ENCODE peak calls at places on chromosomes 16 and 17, in five cellular contexts. C is WTC11, Q is osteocyte, D is GM06990, K is lung. N is an unnamed sample.

GRCh38 chr16:88905563-88905962 is 39.1 kb upstream of the PABPN1L start:
- DNase-seq in C (peak), Q (no peak), D (no peak), K (no peak), N (no peak)

GRCh38 chr17:3585826-3586225 is 23.4 kb downstream of the TRPV1 start:
- DNase-seq in C (no peak), Q (no peak), D (no peak), K (no peak), N (no peak)

GRCh38 chr17:48541574-48542113 is 3.3 kb downstream of the HOXB2 start:
- DNase-seq in C (no peak), Q (no peak), D (peak), K (no peak), N (no peak)

GRCh38 chr17:61583242-61583641 is 7.8 kb downstream of the NACA2 start:
- DNase-seq in C (no peak), Q (no peak), D (no peak), K (no peak), N (no peak)

GRCh38 chr17:80080081-80080480 is 21.3 kb upstream of the GAA start:
- DNase-seq in C (no peak), Q (no peak), D (no peak), K (no peak), N (no peak)

GRCh38 chr17:78738698-78739097 is 43.4 kb downstream of the CYTH1 start:
- DNase-seq in C (no peak), Q (no peak), D (no peak), K (no peak), N (no peak)

GRCh38 chr17:29726721-29727252 is 104.1 kb upstream of the CORO6 start:
- DNase-seq in C (no peak), Q (no peak), D (peak), K (no peak), N (no peak)

GRCh38 chr16:31016018-31016417 is 5.6 kb upstream of the STX1B start:
- DNase-seq in C (no peak), Q (no peak), D (no peak), K (no peak), N (no peak)

GRCh38 chr16:56600398-56600999 is 7.9 kb upstream of the MT2A start:
- DNase-seq in C (peak), Q (no peak), D (no peak), K (no peak), N (no peak)

GRCh38 chr17:17849147-17849820 is 12.5 kb upstream of the SREBF1 start:
- DNase-seq in C (no peak), Q (no peak), D (peak), K (peak), N (no peak)

GRCh38 chr16:53131050-53131362 is 76.2 kb downstream of the CHD9 start:
- DNase-seq in C (peak), Q (no peak), D (no peak), K (no peak), N (no peak)

GRCh38 chr16:8998114-8998513 is 34.4 kb upstream of the USP7 start:
- DNase-seq in C (no peak), Q (no peak), D (no peak), K (no peak), N (no peak)

GRCh38 chr17:79524201-79524882 is 86.5 kb downstream of the RBFOX3 start:
- DNase-seq in C (no peak), Q (no peak), D (no peak), K (no peak), N (no peak)

GRCh38 chr17:36545093-36545464 is 360 bp downstream of the GGNBP2 start:
- DNase-seq in C (no peak), Q (no peak), D (no peak), K (no peak), N (no peak)

GRCh38 chr16:57945740-57946138 is 25.2 kb downstream of the CNGB1 start:
- DNase-seq in C (no peak), Q (no peak), D (no peak), K (no peak), N (no peak)

GRCh38 chr16:4580245-4580644 is 24.1 kb downstream of the C16orf96 start:
- DNase-seq in C (no peak), Q (no peak), D (no peak), K (no peak), N (no peak)

GRCh38 chr16:68351991-68352431 is 41.2 kb downstream of the PRMT7 start:
- DNase-seq in C (no peak), Q (no peak), D (no peak), K (peak), N (no peak)

GRCh38 chr17:78355045-78355641 is 4.7 kb downstream of the SOCS3 start:
- DNase-seq in C (no peak), Q (no peak), D (no peak), K (no peak), N (no peak)

GRCh38 chr16:11913425-11914079 is 2.2 kb downstream of the GSPT1 start:
- DNase-seq in C (no peak), Q (no peak), D (no peak), K (no peak), N (no peak)

GRCh38 chr16:76204249-76204648 is 73.0 kb upstream of the CNTNAP4 start:
- DNase-seq in C (no peak), Q (no peak), D (no peak), K (no peak), N (no peak)

GRCh38 chr17:17032131-17032692 is 10.0 kb upstream of the MPRIP start:
- DNase-seq in C (no peak), Q (no peak), D (no peak), K (no peak), N (no peak)

GRCh38 chr16:83887564-83887963 is 11.4 kb upstream of the MLYCD start:
- DNase-seq in C (no peak), Q (no peak), D (no peak), K (no peak), N (no peak)

GRCh38 chr17:78498848-78499247 is 78.3 kb downstream of the DNAH17 start:
- DNase-seq in C (no peak), Q (no peak), D (no peak), K (no peak), N (no peak)

GRCh38 chr16:11551842-11552241 is 34.9 kb downstream of the LITAF start:
- DNase-seq in C (no peak), Q (no peak), D (no peak), K (no peak), N (no peak)

GRCh38 chr17:80252871-80253270 is 7.8 kb upstream of the RNF213 start:
- DNase-seq in C (peak), Q (no peak), D (peak), K (peak), N (no peak)

GRCh38 chr17:81393684-81394376 is 1.4 kb upstream of the BAHCC1 start:
- DNase-seq in C (peak), Q (peak), D (peak), K (peak), N (peak)

GRCh38 chr16:50255538-50255937 is 10.8 kb upstream of the ADCY7 start:
- DNase-seq in C (no peak), Q (no peak), D (no peak), K (no peak), N (no peak)

GRCh38 chr16:54176376-54176901 is 110.1 kb downstream of the IRX3 start:
- DNase-seq in C (peak), Q (no peak), D (no peak), K (no peak), N (no peak)

GRCh38 chr16:72937916-72938315 is 110.0 kb downstream of the ZFHX3 start:
- DNase-seq in C (no peak), Q (no peak), D (no peak), K (no peak), N (no peak)

GRCh38 chr17:6660765-6661463 is 9.4 kb downstream of the C17orf100 start:
- DNase-seq in C (no peak), Q (no peak), D (peak), K (no peak), N (no peak)

GRCh38 chr17:79834575-79835469 is 4.4 kb downstream of the CBX4 start:
- DNase-seq in C (peak), Q (peak), D (no peak), K (no peak), N (no peak)

GRCh38 chr17:34443832-34444469 is 80.9 kb upstream of the CCL1 start:
- DNase-seq in C (peak), Q (no peak), D (no peak), K (no peak), N (no peak)
- TF ChIP-seq CTCF in C (peak), Q (peak), D (peak), K (no peak), N (no peak)

DNA sequence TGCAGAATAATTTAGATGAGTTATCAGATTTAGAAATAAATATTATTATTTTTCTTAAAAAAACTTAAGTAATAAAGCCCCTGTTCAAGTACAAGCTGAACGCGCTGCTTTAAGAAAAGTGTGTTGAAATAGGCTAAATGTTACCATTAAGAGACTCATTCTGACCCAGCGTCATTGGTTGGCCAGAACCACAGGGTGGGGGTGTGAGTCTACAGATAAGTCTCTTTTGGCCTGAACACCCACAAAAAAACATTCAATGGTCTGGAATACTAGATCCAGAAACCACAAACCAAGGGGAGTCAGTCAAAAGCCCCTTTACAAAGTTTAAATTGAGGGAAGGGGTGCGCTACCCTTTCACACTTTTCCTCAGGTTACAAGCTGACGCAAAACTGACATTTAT is 776.1 kb downstream of the KCNJ2 start:
- DNase-seq in C (peak), Q (no peak), D (no peak), K (no peak), N (no peak)
- TF ChIP-seq CTCF in C (no peak), Q (peak), D (no peak), K (no peak), N (no peak)

DNA sequence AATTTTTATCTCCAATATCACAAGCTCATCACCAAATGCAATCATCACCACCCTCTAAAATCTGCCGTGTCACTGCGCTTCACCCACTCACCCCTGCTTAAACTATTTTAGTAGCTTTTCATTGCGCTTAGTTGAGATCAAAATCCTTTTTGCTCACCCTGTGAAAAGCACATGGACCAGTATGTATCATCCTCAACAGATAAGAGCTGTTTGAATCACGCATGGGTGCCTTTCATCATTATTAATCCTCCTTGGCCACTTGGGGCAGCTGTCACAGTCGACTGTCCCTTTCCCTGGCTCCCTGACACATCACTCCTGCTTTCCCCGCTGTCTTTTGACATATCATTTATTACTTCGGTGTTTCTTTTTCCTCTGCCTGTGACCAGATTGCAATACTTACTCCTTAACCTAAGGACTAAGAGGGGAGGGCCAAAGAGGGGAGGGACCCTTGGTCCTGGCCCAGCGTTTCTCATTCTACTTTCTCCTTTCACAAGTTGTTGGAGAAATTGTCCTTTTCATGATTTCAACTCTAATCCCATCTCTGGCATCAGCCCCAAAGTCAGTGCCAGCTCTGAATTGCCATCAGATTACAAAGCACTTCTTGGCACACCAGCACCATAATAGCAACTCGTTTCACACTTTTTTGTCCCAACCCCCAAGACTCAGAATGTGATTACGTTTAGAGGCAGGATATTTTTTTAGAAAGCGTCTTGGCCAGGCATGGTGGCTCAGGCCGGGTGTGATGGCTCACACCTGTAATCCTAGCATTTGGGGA is 8.6 kb upstream of the KDM6B start:
- DNase-seq in C (no peak), Q (no peak), D (no peak), K (no peak), N (no peak)
- TF ChIP-seq CTCF in C (no peak), Q (no peak), D (no peak), K (no peak), N (no peak)

DNA sequence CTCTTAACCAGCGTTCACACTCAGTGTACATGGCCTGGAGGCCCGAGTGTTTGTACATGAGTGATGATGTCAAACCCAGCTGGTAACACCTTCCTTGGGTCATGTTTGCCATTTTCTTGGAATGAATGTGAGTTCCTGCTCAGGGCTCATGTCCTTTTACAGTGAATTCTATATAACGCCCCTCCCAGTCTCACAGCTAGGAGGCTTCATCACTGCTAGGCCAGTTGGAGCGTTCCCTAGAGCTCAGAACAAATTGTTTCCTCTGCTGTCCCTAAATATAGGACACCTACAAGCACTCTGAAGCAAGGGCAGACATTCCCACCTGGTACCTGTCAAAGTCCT is 5.5 kb downstream of the TIMM22 start:
- DNase-seq in C (no peak), Q (no peak), D (no peak), K (no peak), N (no peak)
- TF ChIP-seq CTCF in C (no peak), Q (no peak), D (no peak), K (no peak), N (no peak)

GRCh38 chr17:47270946-47271705 is 17.5 kb downstream of the ITGB3 start:
- DNase-seq in C (no peak), Q (no peak), D (no peak), K (no peak), N (no peak)
- TF ChIP-seq CTCF in C (no peak), Q (no peak), D (no peak), K (no peak), N (no peak)

DNA sequence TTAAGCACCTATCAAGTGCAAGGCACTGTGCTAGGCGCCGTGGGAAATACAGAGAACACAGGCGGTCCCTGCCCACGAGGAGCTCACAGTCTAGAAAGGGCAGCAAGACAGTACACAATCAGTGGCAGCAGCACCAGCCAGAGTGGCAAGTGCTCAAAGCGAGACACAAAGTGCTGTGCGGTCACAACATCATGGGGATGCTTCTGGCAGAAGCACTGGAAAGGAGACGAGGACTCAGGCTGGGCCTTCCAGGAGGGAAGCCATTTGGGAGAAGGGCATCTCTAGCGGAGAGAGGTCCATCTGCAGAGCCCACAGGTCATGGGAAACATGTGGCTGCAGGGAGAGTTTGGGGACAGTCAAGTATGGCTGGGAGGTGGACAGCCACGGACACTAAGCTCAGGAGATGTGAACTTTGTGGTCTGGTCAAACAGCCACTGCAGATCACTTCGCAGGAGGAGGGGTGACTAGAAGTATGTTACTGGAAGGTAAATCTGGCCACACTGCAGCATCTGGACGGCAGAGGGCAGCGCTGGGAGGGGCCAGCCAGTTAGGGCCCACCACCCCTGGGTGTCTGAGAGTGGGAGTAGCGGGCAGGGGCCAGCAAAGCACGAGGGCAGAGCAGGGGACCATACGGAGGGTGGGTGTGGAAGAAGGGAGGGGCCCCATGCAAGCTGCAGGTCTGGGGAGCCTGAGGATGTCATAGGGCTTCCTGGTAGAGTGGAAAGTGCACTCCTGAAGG is 71.1 kb downstream of the N4BP1 start:
- DNase-seq in C (peak), Q (peak), D (no peak), K (no peak), N (peak)
- TF ChIP-seq CTCF in C (no peak), Q (peak), D (no peak), K (no peak), N (no peak)

DNA sequence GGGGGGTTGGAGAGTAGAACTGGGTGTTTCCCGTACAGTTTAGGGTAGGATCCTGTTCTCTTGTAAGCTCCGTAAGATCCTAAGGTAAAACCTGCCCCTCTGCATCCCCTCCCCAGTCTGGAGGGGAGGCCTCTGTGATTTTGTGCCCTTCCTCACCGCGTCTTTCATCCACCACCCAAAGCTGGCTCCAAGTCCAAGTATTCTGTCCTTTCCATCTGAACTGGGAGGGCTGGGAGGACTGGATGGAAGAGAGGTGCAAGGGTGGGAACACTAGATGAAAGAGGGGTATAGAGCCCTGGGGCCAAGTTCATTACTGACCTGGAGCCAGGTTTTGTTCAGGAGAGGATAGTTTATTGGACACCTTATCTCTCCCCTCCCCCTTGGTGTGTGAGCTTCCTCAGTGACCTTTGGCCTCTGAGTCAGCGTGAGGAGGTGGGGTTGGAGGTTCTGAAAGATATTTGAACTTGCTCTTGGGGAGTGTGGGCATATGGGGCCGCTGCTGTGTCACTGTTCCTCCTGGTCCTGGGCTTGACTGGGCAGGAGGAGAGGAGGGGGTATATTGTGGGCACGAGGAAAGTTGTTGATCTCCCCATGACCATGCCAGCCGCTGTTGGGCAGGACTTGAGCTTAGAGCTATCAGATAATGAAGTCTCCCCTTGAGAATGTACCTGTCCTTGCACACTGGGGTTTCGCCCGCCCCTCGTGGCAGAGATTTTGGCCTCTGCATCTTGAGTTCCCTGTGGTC is 1.6 kb downstream of the LASP1 start:
- DNase-seq in C (no peak), Q (no peak), D (no peak), K (peak), N (no peak)
- TF ChIP-seq CTCF in C (no peak), Q (peak), D (peak), K (no peak), N (no peak)